ENCODE peak calls at places on chromosomes 1 and 21, in seven cellular contexts. A, H, S, V, E, G and O are unnamed samples.

GRCh38 chr1:166848193-166848592 is 8.9 kb downstream of the POGK start:
- DNase-seq in A (no peak), H (no peak), S (no peak), V (no peak), E (no peak), G (no peak), O (no peak)

GRCh38 chr1:1162597-1163537 is 10.8 kb upstream of the TTLL10 start:
- DNase-seq in A (no peak), H (no peak), S (no peak), V (no peak), E (no peak), G (no peak), O (peak)

GRCh38 chr1:4265836-4266235 is 365.8 kb upstream of the C1orf174 start:
- DNase-seq in A (no peak), H (no peak), S (no peak), V (no peak), E (no peak), G (no peak), O (no peak)

GRCh38 chr1:242059976-242060375 is 61.1 kb upstream of the MAP1LC3C start:
- DNase-seq in A (no peak), H (no peak), S (no peak), V (no peak), E (no peak), G (no peak), O (no peak)

GRCh38 chr1:192977089-192977706 is 82.0 kb downstream of the UCHL5 start:
- DNase-seq in A (no peak), H (no peak), S (no peak), V (no peak), E (no peak), G (no peak), O (peak)

GRCh38 chr1:203168256-203168786 is 7.3 kb downstream of the MYBPH start:
- DNase-seq in A (no peak), H (no peak), S (no peak), V (no peak), E (no peak), G (no peak), O (no peak)

GRCh38 chr1:150575072-150575489 is 4.3 kb downstream of the MCL1 start:
- DNase-seq in A (no peak), H (no peak), S (no peak), V (no peak), E (no peak), G (no peak), O (no peak)

GRCh38 chr1:159055181-159055621 is 21.4 kb downstream of the AIM2 start:
- DNase-seq in A (no peak), H (no peak), S (peak), V (no peak), E (no peak), G (no peak), O (no peak)

GRCh38 chr1:233215135-233215722 is 80.3 kb downstream of the PCNX2 start:
- DNase-seq in A (no peak), H (no peak), S (no peak), V (no peak), E (no peak), G (no peak), O (no peak)

GRCh38 chr1:190175320-190175719 is 302.3 kb downstream of the BRINP3 start:
- DNase-seq in A (no peak), H (no peak), S (no peak), V (peak), E (no peak), G (no peak), O (no peak)

GRCh38 chr21:45487891-45488600 is 54.2 kb downstream of the SLC19A1 start:
- DNase-seq in A (no peak), H (no peak), S (no peak), V (no peak), E (no peak), G (no peak), O (no peak)

GRCh38 chr1:211951856-211952255 is 83.5 kb downstream of the INTS7 start:
- DNase-seq in A (no peak), H (no peak), S (no peak), V (peak), E (no peak), G (no peak), O (peak)

GRCh38 chr21:33127154-33127893 is 57.4 kb downstream of the OLIG1 start:
- DNase-seq in A (peak), H (peak), S (peak), V (peak), E (peak), G (peak), O (peak)

GRCh38 chr1:209641216-209642181 is 10.7 kb downstream of the LAMB3 start:
- DNase-seq in A (no peak), H (no peak), S (no peak), V (no peak), E (no peak), G (no peak), O (no peak)

GRCh38 chr1:5225687-5226389 is 571.4 kb downstream of the AJAP1 start:
- DNase-seq in A (no peak), H (no peak), S (no peak), V (no peak), E (no peak), G (peak), O (no peak)

GRCh38 chr1:115837762-115838421 is 3.0 kb downstream of the NHLH2 start:
- DNase-seq in A (no peak), H (no peak), S (no peak), V (no peak), E (no peak), G (peak), O (no peak)

GRCh38 chr1:211511947-211512346 is 20.0 kb upstream of the RD3 start:
- DNase-seq in A (no peak), H (no peak), S (no peak), V (peak), E (no peak), G (no peak), O (no peak)

GRCh38 chr1:83818916-83819315 is 180.0 kb downstream of the TTLL7 start:
- DNase-seq in A (no peak), H (no peak), S (peak), V (peak), E (no peak), G (peak), O (no peak)

GRCh38 chr21:39088831-39089380 is 94.3 kb downstream of the PSMG1 start:
- DNase-seq in A (no peak), H (no peak), S (no peak), V (peak), E (no peak), G (no peak), O (no peak)

GRCh38 chr1:166166701-166167394 is at the start of gene FAM78B:
- DNase-seq in A (peak), H (peak), S (no peak), V (peak), E (peak), G (peak), O (peak)